ENCODE peak calls at places on chromosomes 12 and 14, in seven cellular contexts. B is NCI-H2081 treated with DMSO at 0.1 percent for 48 hours; F is nucleus accumbens; M is activated CD4-positive, alpha-beta T cell treated with anti-CD3 and anti-CD28 coated beads for 4 hours; N is mesenchymal stem cell; E is tibial nerve; O is T-cell. X is an unnamed sample.

GRCh38 chr12:69026341-69026740 is 93.4 kb upstream of the CPM start:
- DNase-seq in B (no peak), F (no peak), M (no peak), N (no peak), E (no peak), O (no peak), X (peak; percentile 66)

GRCh38 chr14:105126970-105127307 is 41.6 kb downstream of the JAG2 start:
- DNase-seq in B (no peak), F (no peak), M (no peak), N (no peak), E (no peak), O (no peak), X (no peak)

GRCh38 chr12:94186461-94187237 is 38.3 kb downstream of the PLXNC1 start:
- DNase-seq in B (no peak), F (peak; percentile 36), M (no peak), N (peak; percentile 24), E (peak; percentile 56), O (no peak), X (no peak)

GRCh38 chr14:100149789-100150611 is 9.4 kb downstream of the DEGS2 start:
- DNase-seq in B (no peak), F (no peak), M (no peak), N (no peak), E (no peak), O (no peak), X (no peak)

GRCh38 chr12:17108877-17109520 is 503.0 kb upstream of the LMO3 start:
- DNase-seq in B (peak; percentile 57), F (no peak), M (no peak), N (no peak), E (no peak), O (no peak), X (no peak)

GRCh38 chr14:104895207-104895785 is 29.4 kb upstream of the PLD4 start:
- DNase-seq in B (no peak), F (no peak), M (no peak), N (no peak), E (no peak), O (no peak), X (no peak)

GRCh38 chr14:54866588-54866987 is 36.0 kb downstream of the GCH1 start:
- DNase-seq in B (no peak), F (no peak), M (no peak), N (peak; percentile 41), E (no peak), O (no peak), X (no peak)

GRCh38 chr12:108768591-108769500 is 37.5 kb upstream of the CORO1C start:
- DNase-seq in B (no peak), F (no peak), M (no peak), N (no peak), E (no peak), O (peak; percentile 11), X (no peak)

GRCh38 chr12:49675137-49675536 is 32.1 kb downstream of the FMNL3 start:
- DNase-seq in B (no peak), F (no peak), M (no peak), N (no peak), E (no peak), O (no peak), X (no peak)